ENCODE peak calls at places on chromosomes 4 and X, in five cellular contexts. One of them, this sample, is unnamed.

GRCh38 chrX:72102760-72103159 is 29.0 kb downstream of the RTL5 start:
- DNase-seq in astrocyte: no peak
- DNase-seq in neural progenitor cell: no peak
- DNase-seq in fibroblast of lung: no peak
- DNase-seq in hepatocyte: no peak
- DNase-seq in this sample: no peak

GRCh38 chr4:105417624-105418023 is 56.2 kb downstream of the PPA2 start:
- DNase-seq in fibroblast of lung: peak; percentile 15
- DNase-seq in neural progenitor cell: no peak
- DNase-seq in astrocyte: no peak
- DNase-seq in hepatocyte: peak; percentile 25
- DNase-seq in this sample: no peak

GRCh38 chrX:139738581-139738980 is 30.6 kb upstream of the MCF2 start:
- DNase-seq in hepatocyte: no peak
- DNase-seq in neural progenitor cell: no peak
- DNase-seq in fibroblast of lung: peak; percentile 25
- DNase-seq in astrocyte: peak; percentile 38
- DNase-seq in this sample: peak; percentile 18

GRCh38 chr4:168716411-168717129 is 219.7 kb downstream of the PALLD start:
- DNase-seq in astrocyte: no peak
- DNase-seq in hepatocyte: no peak
- DNase-seq in fibroblast of lung: no peak
- DNase-seq in neural progenitor cell: no peak
- DNase-seq in this sample: no peak

GRCh38 chr4:153005914-153006381 is 69.8 kb downstream of the FHDC1 start:
- DNase-seq in neural progenitor cell: no peak
- DNase-seq in fibroblast of lung: no peak
- DNase-seq in astrocyte: no peak
- DNase-seq in hepatocyte: no peak
- DNase-seq in this sample: peak; percentile 8

GRCh38 chrX:11135483-11136185 is 24.5 kb downstream of the HCCS start:
- DNase-seq in hepatocyte: no peak
- DNase-seq in fibroblast of lung: no peak
- DNase-seq in astrocyte: no peak
- DNase-seq in neural progenitor cell: no peak
- DNase-seq in this sample: no peak

GRCh38 chrX:15749642-15750610 is 11.9 kb downstream of the CA5B start:
- DNase-seq in astrocyte: no peak
- DNase-seq in fibroblast of lung: peak; percentile 18
- DNase-seq in neural progenitor cell: no peak
- DNase-seq in hepatocyte: no peak
- DNase-seq in this sample: peak; percentile 69

GRCh38 chrX:52425710-52426245 is 57.0 kb downstream of the XAGE2 start:
- DNase-seq in astrocyte: peak; percentile 33
- DNase-seq in neural progenitor cell: no peak
- DNase-seq in hepatocyte: no peak
- DNase-seq in fibroblast of lung: peak; percentile 24
- DNase-seq in this sample: peak; percentile 29

GRCh38 chrX:23012162-23012561 is 12.4 kb downstream of the DDX53 start:
- DNase-seq in fibroblast of lung: no peak
- DNase-seq in astrocyte: no peak
- DNase-seq in neural progenitor cell: no peak
- DNase-seq in hepatocyte: no peak
- DNase-seq in this sample: no peak

GRCh38 chr4:72365981-72366380 is 203.0 kb downstream of the ADAMTS3 start:
- DNase-seq in hepatocyte: no peak
- DNase-seq in astrocyte: no peak
- DNase-seq in neural progenitor cell: no peak
- DNase-seq in fibroblast of lung: no peak
- DNase-seq in this sample: no peak

GRCh38 chr4:185567828-185568442 is 32.6 kb upstream of the PDLIM3 start:
- DNase-seq in neural progenitor cell: no peak
- DNase-seq in fibroblast of lung: peak; percentile 91
- DNase-seq in hepatocyte: no peak
- DNase-seq in astrocyte: peak; percentile 69
- DNase-seq in this sample: peak; percentile 38

GRCh38 chrX:105527759-105528158 is 294.6 kb upstream of the NRK start:
- DNase-seq in fibroblast of lung: peak; percentile 12
- DNase-seq in neural progenitor cell: no peak
- DNase-seq in astrocyte: peak; percentile 34
- DNase-seq in hepatocyte: no peak
- DNase-seq in this sample: no peak

GRCh38 chr4:110850461-110851447 is 227.9 kb upstream of the PITX2 start:
- DNase-seq in astrocyte: no peak
- DNase-seq in neural progenitor cell: peak; percentile 37
- DNase-seq in fibroblast of lung: no peak
- DNase-seq in hepatocyte: peak; percentile 19
- DNase-seq in this sample: no peak

GRCh38 chr4:1417522-1418390 is 11.5 kb upstream of the NKX1-1 start:
- DNase-seq in fibroblast of lung: no peak
- DNase-seq in hepatocyte: no peak
- DNase-seq in neural progenitor cell: no peak
- DNase-seq in astrocyte: no peak
- DNase-seq in this sample: no peak

GRCh38 chr4:183343730-183344129 is 21.5 kb upstream of the CLDN24 start:
- DNase-seq in astrocyte: no peak
- DNase-seq in hepatocyte: no peak
- DNase-seq in neural progenitor cell: no peak
- DNase-seq in fibroblast of lung: no peak
- DNase-seq in this sample: no peak

GRCh38 chrX:70255452-70255851 is 4.6 kb downstream of the P2RY4 start:
- DNase-seq in neural progenitor cell: no peak
- DNase-seq in hepatocyte: no peak
- DNase-seq in astrocyte: no peak
- DNase-seq in fibroblast of lung: peak; percentile 2
- DNase-seq in this sample: no peak

GRCh38 chr4:94889961-94890360 is 132.2 kb downstream of the BMPR1B start:
- DNase-seq in astrocyte: peak; percentile 96
- DNase-seq in fibroblast of lung: peak; percentile 74
- DNase-seq in hepatocyte: peak; percentile 6
- DNase-seq in neural progenitor cell: no peak
- DNase-seq in this sample: peak; percentile 32

GRCh38 chr4:184911310-184911709 is 85.5 kb upstream of the ACSL1 start:
- DNase-seq in neural progenitor cell: no peak
- DNase-seq in astrocyte: peak; percentile 33
- DNase-seq in fibroblast of lung: peak; percentile 29
- DNase-seq in hepatocyte: peak; percentile 28
- DNase-seq in this sample: no peak

GRCh38 chrX:7996414-7996813 is 69.2 kb upstream of the PNPLA4 start:
- DNase-seq in fibroblast of lung: peak; percentile 55
- DNase-seq in astrocyte: peak; percentile 8
- DNase-seq in hepatocyte: peak; percentile 36
- DNase-seq in neural progenitor cell: peak; percentile 46
- DNase-seq in this sample: peak; percentile 47

GRCh38 chr4:4526401-4526800 is 15.4 kb downstream of the STX18 start:
- DNase-seq in hepatocyte: no peak
- DNase-seq in neural progenitor cell: no peak
- DNase-seq in astrocyte: no peak
- DNase-seq in fibroblast of lung: no peak
- DNase-seq in this sample: no peak

GRCh38 chr4:1793496-1793840 is 375 bp downstream of the FGFR3 start:
- DNase-seq in astrocyte: no peak
- DNase-seq in hepatocyte: peak; percentile 52
- DNase-seq in fibroblast of lung: no peak
- DNase-seq in neural progenitor cell: peak; percentile 73
- DNase-seq in this sample: peak; percentile 59

GRCh38 chrX:49960061-49960460 is 37.7 kb downstream of the CLCN5 start:
- DNase-seq in hepatocyte: no peak
- DNase-seq in fibroblast of lung: no peak
- DNase-seq in astrocyte: peak; percentile 7
- DNase-seq in neural progenitor cell: no peak
- DNase-seq in this sample: no peak

GRCh38 chrX:22742174-22742573 is 257.6 kb upstream of the DDX53 start:
- DNase-seq in hepatocyte: no peak
- DNase-seq in fibroblast of lung: peak; percentile 94
- DNase-seq in astrocyte: peak; percentile 64
- DNase-seq in neural progenitor cell: no peak
- DNase-seq in this sample: peak; percentile 80

GRCh38 chrX:15911729-15912550 is 57.3 kb upstream of the AP1S2 start:
- DNase-seq in fibroblast of lung: no peak
- DNase-seq in neural progenitor cell: no peak
- DNase-seq in hepatocyte: no peak
- DNase-seq in astrocyte: no peak
- DNase-seq in this sample: peak; percentile 7

GRCh38 chrX:7132335-7133035 is 15.0 kb upstream of the STS start:
- DNase-seq in neural progenitor cell: peak; percentile 42
- DNase-seq in fibroblast of lung: peak; percentile 65
- DNase-seq in hepatocyte: peak; percentile 79
- DNase-seq in astrocyte: peak; percentile 73
- DNase-seq in this sample: peak; percentile 76

GRCh38 chrX:41737065-41737464 is 13.1 kb downstream of the GPR82 start:
- DNase-seq in astrocyte: no peak
- DNase-seq in neural progenitor cell: no peak
- DNase-seq in fibroblast of lung: peak; percentile 26
- DNase-seq in hepatocyte: no peak
- DNase-seq in this sample: no peak

GRCh38 chr4:176587920-176588319 is 204.8 kb downstream of the VEGFC start:
- DNase-seq in neural progenitor cell: no peak
- DNase-seq in fibroblast of lung: peak; percentile 96
- DNase-seq in hepatocyte: peak; percentile 31
- DNase-seq in astrocyte: peak; percentile 72
- DNase-seq in this sample: peak; percentile 88

GRCh38 chr4:165992263-165992662 is 119.2 kb downstream of the TLL1 start:
- DNase-seq in fibroblast of lung: no peak
- DNase-seq in hepatocyte: no peak
- DNase-seq in astrocyte: no peak
- DNase-seq in neural progenitor cell: no peak
- DNase-seq in this sample: no peak
- H3K4me1 ChIP-seq in fibroblast of lung: no peaks in the 10 kb centered on the region
- H3K4me1 ChIP-seq in hepatocyte: no peaks in the 10 kb centered on the region
- H3K4me1 ChIP-seq in astrocyte: no peaks in the 10 kb centered on the region
- H3K4me1 ChIP-seq in neural progenitor cell: no peaks in the 10 kb centered on the region
- H3K4me1 ChIP-seq in this sample: no peaks in the 10 kb centered on the region

DNA sequence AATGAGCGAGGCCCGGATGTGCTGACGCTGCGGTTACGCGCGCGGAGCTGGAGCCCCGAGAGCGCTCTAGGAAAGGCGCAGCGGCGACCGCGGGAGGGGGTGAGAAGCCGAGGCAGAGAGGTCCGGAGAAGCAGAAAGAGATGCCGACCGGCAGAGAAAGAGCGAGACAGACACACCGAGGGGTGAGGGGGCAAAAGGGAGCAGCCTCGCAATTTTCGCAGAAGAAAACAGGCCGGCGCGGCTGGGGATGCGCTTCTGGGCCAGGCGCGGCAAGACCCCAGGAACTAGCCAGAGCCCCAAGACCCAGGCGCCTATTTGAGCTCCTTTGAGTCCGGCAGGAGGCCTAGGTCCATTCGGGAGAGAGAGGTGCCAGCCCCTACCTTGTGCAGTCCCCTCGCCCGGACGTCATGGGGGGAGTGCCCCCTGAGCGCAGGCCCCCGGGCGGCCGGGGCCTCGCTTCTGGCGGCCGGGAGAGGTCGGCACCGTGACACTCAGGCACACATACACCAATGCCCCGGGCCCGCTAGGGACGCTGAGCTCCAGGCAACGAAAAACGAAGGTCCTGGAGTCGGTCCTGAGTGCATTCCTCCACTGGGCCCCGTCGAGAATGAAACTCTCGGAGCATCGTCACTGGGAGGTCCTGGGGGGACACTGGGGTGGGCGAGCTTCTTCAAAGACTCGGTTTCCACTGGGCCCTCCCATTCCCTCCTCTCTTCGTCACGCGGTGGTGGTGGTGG is 13.3 kb downstream of the HMX1 start:
- DNase-seq in hepatocyte: no peak
- DNase-seq in fibroblast of lung: no peak
- DNase-seq in astrocyte: no peak
- DNase-seq in neural progenitor cell: peak; percentile 62
- DNase-seq in this sample: no peak
- TF ChIP-seq EZH2 in hepatocyte: peak; percentile 67
- TF ChIP-seq EZH2 in fibroblast of lung: no peak
- TF ChIP-seq EZH2 in astrocyte: no peak
- TF ChIP-seq EZH2 in neural progenitor cell: peak; percentile 88
- TF ChIP-seq EZH2 in this sample: no peak

GRCh38 chr4:15240764-15241163 is 187.1 kb upstream of the C1QTNF7 start:
- DNase-seq in fibroblast of lung: no peak
- DNase-seq in hepatocyte: no peak
- DNase-seq in neural progenitor cell: no peak
- DNase-seq in astrocyte: peak; percentile 27
- DNase-seq in this sample: peak; percentile 24
- H3K4me2 ChIP-seq in fibroblast of lung: no peak overlapping the region
- H3K4me2 ChIP-seq in hepatocyte: no peak overlapping the region
- H3K4me2 ChIP-seq in neural progenitor cell: no peak overlapping the region
- H3K4me2 ChIP-seq in astrocyte: no peak overlapping the region
- H3K4me2 ChIP-seq in this sample: no peak overlapping the region

DNA sequence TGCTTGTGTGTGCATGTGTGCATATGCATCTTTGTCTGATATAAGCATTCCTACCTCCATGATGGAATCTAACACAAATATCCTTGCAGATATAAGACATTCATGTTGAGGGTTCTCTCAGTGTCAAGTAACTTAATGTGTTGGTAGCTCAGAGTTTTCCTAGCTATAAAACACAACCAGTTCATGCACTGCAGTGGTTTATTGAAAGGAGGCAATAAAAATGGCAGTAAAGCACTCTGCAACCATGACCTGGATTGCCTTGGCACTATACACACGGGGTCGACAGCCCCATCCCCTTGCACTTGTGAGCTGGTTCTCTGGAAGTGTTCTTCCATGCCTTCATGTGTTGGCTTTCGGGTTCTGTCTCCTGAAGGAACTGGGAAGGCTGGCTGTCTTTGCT is 38.9 kb downstream of the GPC4 start:
- DNase-seq in hepatocyte: no peak
- DNase-seq in neural progenitor cell: no peak
- DNase-seq in fibroblast of lung: no peak
- DNase-seq in astrocyte: no peak
- DNase-seq in this sample: no peak
- H3K4me1 ChIP-seq in hepatocyte: peaks cover 4% of the 10 kb centered on the region
- H3K4me1 ChIP-seq in neural progenitor cell: peaks cover 4% of the 10 kb centered on the region
- H3K4me1 ChIP-seq in fibroblast of lung: no peaks in the 10 kb centered on the region
- H3K4me1 ChIP-seq in astrocyte: no peaks in the 10 kb centered on the region
- H3K4me1 ChIP-seq in this sample: no peaks in the 10 kb centered on the region

GRCh38 chr4:65670331-65671031 is at the start of gene EPHA5:
- DNase-seq in hepatocyte: peak; percentile 79
- DNase-seq in astrocyte: peak; percentile 97
- DNase-seq in fibroblast of lung: peak; percentile 36
- DNase-seq in neural progenitor cell: peak; percentile 89
- DNase-seq in this sample: peak; percentile 68
- TF ChIP-seq EZH2 in hepatocyte: no peak
- TF ChIP-seq EZH2 in astrocyte: no peak
- TF ChIP-seq EZH2 in fibroblast of lung: no peak
- TF ChIP-seq EZH2 in neural progenitor cell: no peak
- TF ChIP-seq EZH2 in this sample: peak; percentile 19

GRCh38 chr4:6152879-6153705 is 47.3 kb downstream of the JAKMIP1 start:
- DNase-seq in fibroblast of lung: no peak
- DNase-seq in astrocyte: no peak
- DNase-seq in neural progenitor cell: no peak
- DNase-seq in hepatocyte: no peak
- DNase-seq in this sample: no peak

GRCh38 chr4:6153874-6154273 is 46.5 kb downstream of the JAKMIP1 start:
- DNase-seq in fibroblast of lung: no peak
- DNase-seq in neural progenitor cell: peak; percentile 10
- DNase-seq in astrocyte: no peak
- DNase-seq in hepatocyte: no peak
- DNase-seq in this sample: no peak

GRCh38 chr4:6157926-6158325 is 42.4 kb downstream of the JAKMIP1 start:
- DNase-seq in hepatocyte: no peak
- DNase-seq in neural progenitor cell: no peak
- DNase-seq in astrocyte: no peak
- DNase-seq in fibroblast of lung: no peak
- DNase-seq in this sample: no peak

GRCh38 chr4:6155996-6156395 is 44.4 kb downstream of the JAKMIP1 start:
- DNase-seq in fibroblast of lung: no peak
- DNase-seq in neural progenitor cell: no peak
- DNase-seq in astrocyte: no peak
- DNase-seq in hepatocyte: no peak
- DNase-seq in this sample: no peak

GRCh38 chr4:6154875-6155274 is 45.5 kb downstream of the JAKMIP1 start:
- DNase-seq in astrocyte: no peak
- DNase-seq in hepatocyte: no peak
- DNase-seq in neural progenitor cell: peak; percentile 23
- DNase-seq in fibroblast of lung: no peak
- DNase-seq in this sample: no peak
- H3K4me2 ChIP-seq in astrocyte: no peak overlapping the region
- H3K4me2 ChIP-seq in hepatocyte: no peak overlapping the region
- H3K4me2 ChIP-seq in neural progenitor cell: peak overlapping the region; percentile 38
- H3K4me2 ChIP-seq in fibroblast of lung: no peak overlapping the region
- H3K4me2 ChIP-seq in this sample: no peak overlapping the region

This sample was measured in GM23248.